ENCODE peak calls at places on chromosomes 2 and 18, in six cellular contexts. One of them, this sample, is unnamed.

GRCh38 chr2:119788751-119789150 is 29.0 kb downstream of the PTPN4 start:
- DNase-seq in SK-N-SH: no peak
- DNase-seq in mammary epithelial cell: no peak
- DNase-seq in HepG2: no peak
- DNase-seq in GM23248: no peak
- DNase-seq in astrocyte: no peak
- DNase-seq in this sample: no peak

GRCh38 chr2:231717281-231718180 is 9.2 kb downstream of the PTMA start:
- DNase-seq in mammary epithelial cell: peak; percentile 47
- DNase-seq in GM23248: peak; percentile 73
- DNase-seq in SK-N-SH: peak; percentile 58
- DNase-seq in HepG2: peak; percentile 67
- DNase-seq in astrocyte: peak; percentile 67
- DNase-seq in this sample: no peak

GRCh38 chr18:67359868-67360838 is 156.4 kb downstream of the DSEL start:
- DNase-seq in HepG2: peak; percentile 29
- DNase-seq in GM23248: peak; percentile 97
- DNase-seq in astrocyte: peak; percentile 93
- DNase-seq in SK-N-SH: peak; percentile 20
- DNase-seq in mammary epithelial cell: peak; percentile 92
- DNase-seq in this sample: peak; percentile 98

GRCh38 chr2:205709319-205709718 is 27.0 kb downstream of the NRP2 start:
- DNase-seq in HepG2: no peak
- DNase-seq in SK-N-SH: no peak
- DNase-seq in astrocyte: no peak
- DNase-seq in mammary epithelial cell: peak; percentile 38
- DNase-seq in GM23248: no peak
- DNase-seq in this sample: no peak

GRCh38 chr2:28004086-28004485 is 113.6 kb downstream of the BABAM2 start:
- DNase-seq in GM23248: peak; percentile 89
- DNase-seq in astrocyte: peak; percentile 97
- DNase-seq in SK-N-SH: no peak
- DNase-seq in mammary epithelial cell: peak; percentile 76
- DNase-seq in HepG2: no peak
- DNase-seq in this sample: peak; percentile 67

GRCh38 chr2:62200291-62200841 is 4.5 kb downstream of the B3GNT2 start:
- DNase-seq in SK-N-SH: no peak
- DNase-seq in GM23248: no peak
- DNase-seq in HepG2: no peak
- DNase-seq in mammary epithelial cell: no peak
- DNase-seq in astrocyte: no peak
- DNase-seq in this sample: no peak

GRCh38 chr2:223148516-223148915 is 96.5 kb downstream of the KCNE4 start:
- DNase-seq in HepG2: no peak
- DNase-seq in GM23248: no peak
- DNase-seq in mammary epithelial cell: no peak
- DNase-seq in SK-N-SH: no peak
- DNase-seq in astrocyte: no peak
- DNase-seq in this sample: no peak

GRCh38 chr2:26801342-26801741 is 15.5 kb downstream of the CENPA start:
- DNase-seq in GM23248: no peak
- DNase-seq in HepG2: no peak
- DNase-seq in SK-N-SH: no peak
- DNase-seq in astrocyte: no peak
- DNase-seq in mammary epithelial cell: no peak
- DNase-seq in this sample: no peak

GRCh38 chr2:46493241-46493970 is 14.0 kb downstream of the TMEM247 start:
- DNase-seq in HepG2: no peak
- DNase-seq in GM23248: peak; percentile 80
- DNase-seq in astrocyte: peak; percentile 70
- DNase-seq in SK-N-SH: no peak
- DNase-seq in mammary epithelial cell: peak; percentile 37
- DNase-seq in this sample: peak; percentile 72

GRCh38 chr2:177984739-177985138 is 87.8 kb downstream of the PDE11A start:
- DNase-seq in HepG2: no peak
- DNase-seq in SK-N-SH: peak; percentile 20
- DNase-seq in GM23248: peak; percentile 50
- DNase-seq in mammary epithelial cell: no peak
- DNase-seq in astrocyte: peak; percentile 43
- DNase-seq in this sample: peak; percentile 45

GRCh38 chr2:20633001-20633400 is 17.9 kb downstream of the HS1BP3 start:
- DNase-seq in mammary epithelial cell: no peak
- DNase-seq in HepG2: no peak
- DNase-seq in GM23248: no peak
- DNase-seq in SK-N-SH: no peak
- DNase-seq in astrocyte: no peak
- DNase-seq in this sample: no peak

GRCh38 chr2:212032032-212032431 is 506.6 kb downstream of the ERBB4 start:
- DNase-seq in HepG2: no peak
- DNase-seq in astrocyte: peak; percentile 89
- DNase-seq in SK-N-SH: peak; percentile 3
- DNase-seq in mammary epithelial cell: peak; percentile 60
- DNase-seq in GM23248: peak; percentile 53
- DNase-seq in this sample: peak; percentile 92

GRCh38 chr2:152611458-152612231 is 105.6 kb downstream of the PRPF40A start:
- DNase-seq in HepG2: no peak
- DNase-seq in SK-N-SH: no peak
- DNase-seq in astrocyte: peak; percentile 69
- DNase-seq in GM23248: peak; percentile 79
- DNase-seq in mammary epithelial cell: peak; percentile 28
- DNase-seq in this sample: peak; percentile 87

GRCh38 chr18:23779696-23780303 is 90.5 kb downstream of the LAMA3 start:
- DNase-seq in GM23248: peak; percentile 29
- DNase-seq in astrocyte: peak; percentile 44
- DNase-seq in mammary epithelial cell: no peak
- DNase-seq in HepG2: peak; percentile 54
- DNase-seq in SK-N-SH: no peak
- DNase-seq in this sample: no peak

GRCh38 chr18:45686892-45687611 is 36.9 kb upstream of the SLC14A1 start:
- DNase-seq in mammary epithelial cell: no peak
- DNase-seq in GM23248: no peak
- DNase-seq in astrocyte: no peak
- DNase-seq in HepG2: no peak
- DNase-seq in SK-N-SH: no peak
- DNase-seq in this sample: no peak

GRCh38 chr2:3755277-3755676 is 51.9 kb downstream of the DCDC2C start:
- DNase-seq in SK-N-SH: no peak
- DNase-seq in HepG2: no peak
- DNase-seq in GM23248: no peak
- DNase-seq in mammary epithelial cell: no peak
- DNase-seq in astrocyte: no peak
- DNase-seq in this sample: no peak

GRCh38 chr2:236360486-236360885 is 96.3 kb upstream of the ASB18 start:
- DNase-seq in astrocyte: peak; percentile 29
- DNase-seq in mammary epithelial cell: no peak
- DNase-seq in HepG2: no peak
- DNase-seq in SK-N-SH: no peak
- DNase-seq in GM23248: no peak
- DNase-seq in this sample: peak; percentile 8

GRCh38 chr2:207082619-207083018 is 83.1 kb downstream of the KLF7 start:
- DNase-seq in astrocyte: no peak
- DNase-seq in SK-N-SH: no peak
- DNase-seq in HepG2: peak; percentile 42
- DNase-seq in GM23248: no peak
- DNase-seq in mammary epithelial cell: no peak
- DNase-seq in this sample: no peak

GRCh38 chr2:207086136-207086535 is 79.6 kb downstream of the KLF7 start:
- DNase-seq in astrocyte: no peak
- DNase-seq in GM23248: no peak
- DNase-seq in HepG2: no peak
- DNase-seq in mammary epithelial cell: no peak
- DNase-seq in SK-N-SH: no peak
- DNase-seq in this sample: no peak

GRCh38 chr2:207085110-207085509 is 80.6 kb downstream of the KLF7 start:
- DNase-seq in GM23248: no peak
- DNase-seq in SK-N-SH: no peak
- DNase-seq in HepG2: no peak
- DNase-seq in astrocyte: no peak
- DNase-seq in mammary epithelial cell: no peak
- DNase-seq in this sample: no peak

GRCh38 chr2:207087046-207087902 is 78.5 kb downstream of the KLF7 start:
- DNase-seq in astrocyte: no peak
- DNase-seq in mammary epithelial cell: no peak
- DNase-seq in HepG2: no peak
- DNase-seq in GM23248: no peak
- DNase-seq in SK-N-SH: peak; percentile 73
- DNase-seq in this sample: no peak

DNA sequence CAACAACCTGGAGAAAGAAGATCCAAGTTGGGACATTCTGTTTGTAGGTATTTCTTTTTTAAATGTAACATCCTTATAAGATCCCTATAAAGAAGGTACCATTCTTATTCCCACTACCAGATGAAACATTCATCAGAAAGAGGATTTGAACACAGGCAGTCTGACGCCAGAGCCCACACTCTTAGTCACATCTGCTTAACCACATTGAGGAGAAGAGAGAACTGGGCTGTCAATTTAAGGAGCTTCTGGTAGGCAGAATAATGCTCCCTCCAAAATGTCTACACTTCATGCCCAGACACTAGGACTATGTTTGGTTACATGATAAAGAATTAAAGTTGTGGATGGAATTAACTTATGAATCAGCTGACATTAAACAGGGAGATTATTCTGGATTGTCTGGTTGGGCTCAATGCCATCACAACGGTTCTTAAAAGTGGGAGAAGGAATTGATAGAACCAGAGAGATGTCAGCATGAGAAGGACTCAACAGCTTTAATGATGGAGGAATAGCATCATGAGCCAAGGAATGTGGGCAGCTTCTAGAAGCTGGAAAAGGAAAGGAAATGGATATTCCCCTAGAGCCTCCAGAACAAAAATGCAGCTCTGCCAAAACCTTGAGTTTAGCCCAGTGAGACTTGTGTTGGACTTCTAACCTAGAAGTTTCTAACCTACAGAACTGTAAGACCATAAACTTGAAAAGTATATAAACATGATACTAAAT is 82.2 kb downstream of the KLF7 start:
- DNase-seq in SK-N-SH: no peak
- DNase-seq in mammary epithelial cell: no peak
- DNase-seq in astrocyte: peak; percentile 33
- DNase-seq in GM23248: peak; percentile 46
- DNase-seq in HepG2: no peak
- DNase-seq in this sample: no peak
- H3K9ac ChIP-seq in SK-N-SH: no peak overlapping the region
- H3K9ac ChIP-seq in mammary epithelial cell: no peak overlapping the region
- H3K9ac ChIP-seq in astrocyte: no peak overlapping the region
- H3K9ac ChIP-seq in GM23248: no peak overlapping the region
- H3K9ac ChIP-seq in HepG2: no peak overlapping the region
- H3K9ac ChIP-seq in this sample: no peak overlapping the region

GRCh38 chr2:48328972-48329723 is 200.8 kb upstream of the STON1 start:
- DNase-seq in GM23248: no peak
- DNase-seq in HepG2: peak; percentile 45
- DNase-seq in astrocyte: no peak
- DNase-seq in SK-N-SH: peak; percentile 29
- DNase-seq in mammary epithelial cell: no peak
- DNase-seq in this sample: no peak

GRCh38 chr2:48337871-48338270 is 192.1 kb upstream of the STON1 start:
- DNase-seq in astrocyte: no peak
- DNase-seq in HepG2: no peak
- DNase-seq in GM23248: no peak
- DNase-seq in SK-N-SH: no peak
- DNase-seq in mammary epithelial cell: no peak
- DNase-seq in this sample: no peak

GRCh38 chr2:48334180-48334579 is 195.8 kb upstream of the STON1 start:
- DNase-seq in GM23248: no peak
- DNase-seq in mammary epithelial cell: no peak
- DNase-seq in astrocyte: no peak
- DNase-seq in SK-N-SH: no peak
- DNase-seq in HepG2: no peak
- DNase-seq in this sample: no peak

GRCh38 chr2:48328159-48328816 is 201.7 kb upstream of the STON1 start:
- DNase-seq in GM23248: no peak
- DNase-seq in mammary epithelial cell: no peak
- DNase-seq in HepG2: no peak
- DNase-seq in SK-N-SH: no peak
- DNase-seq in astrocyte: no peak
- DNase-seq in this sample: no peak

DNA sequence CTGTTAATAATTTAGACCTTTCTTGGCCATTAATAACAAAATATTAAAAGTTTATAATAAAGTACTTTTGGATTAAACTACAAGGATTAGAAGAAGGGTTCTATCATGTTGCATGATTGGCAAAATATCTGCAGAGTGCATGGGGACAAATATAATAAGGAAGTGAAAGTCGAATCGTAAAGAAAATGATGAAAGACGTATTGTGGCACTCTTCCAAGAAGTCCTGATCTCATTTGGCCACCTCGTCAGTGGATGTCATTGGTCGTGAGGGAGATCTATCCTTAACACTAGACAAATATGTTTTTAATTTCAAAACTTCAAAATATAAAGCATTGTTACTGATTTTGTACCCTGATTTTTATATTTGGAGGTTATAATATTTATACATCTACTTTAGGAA is 197.7 kb upstream of the STON1 start:
- DNase-seq in SK-N-SH: no peak
- DNase-seq in GM23248: peak; percentile 53
- DNase-seq in HepG2: no peak
- DNase-seq in astrocyte: no peak
- DNase-seq in mammary epithelial cell: peak; percentile 15
- DNase-seq in this sample: no peak
- H3K4me3 ChIP-seq in SK-N-SH: no peak overlapping the region
- H3K4me3 ChIP-seq in GM23248: peak overlapping the region; percentile 27
- H3K4me3 ChIP-seq in HepG2: no peak overlapping the region
- H3K4me3 ChIP-seq in astrocyte: no peak overlapping the region
- H3K4me3 ChIP-seq in mammary epithelial cell: no peak overlapping the region
- H3K4me3 ChIP-seq in this sample: peak overlapping the region; percentile 75

DNA sequence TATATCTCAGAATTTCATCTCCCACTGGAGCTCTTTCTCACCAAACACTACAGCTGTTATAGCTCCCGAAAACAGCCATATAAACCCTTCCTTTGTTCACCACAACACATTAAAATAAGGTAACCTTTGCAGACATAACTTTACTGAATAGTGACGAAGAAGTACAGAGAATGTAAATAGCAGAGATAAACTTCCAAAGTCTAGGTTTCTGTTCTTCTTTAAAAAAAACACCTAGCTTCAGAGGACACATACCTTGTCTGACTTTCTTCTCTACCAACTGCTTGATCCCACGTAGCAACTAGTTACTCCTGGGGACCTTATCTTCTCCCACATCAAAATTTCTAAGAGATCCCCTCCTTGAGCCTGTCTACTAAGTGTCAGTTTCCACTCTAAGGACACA is 32.3 kb downstream of the ATL2 start:
- DNase-seq in HepG2: no peak
- DNase-seq in GM23248: no peak
- DNase-seq in SK-N-SH: no peak
- DNase-seq in mammary epithelial cell: no peak
- DNase-seq in astrocyte: no peak
- DNase-seq in this sample: no peak
- H3K36me3 ChIP-seq in HepG2: peaks cover 7% of the 10 kb centered on the region
- H3K36me3 ChIP-seq in GM23248: no peaks in the 10 kb centered on the region
- H3K36me3 ChIP-seq in SK-N-SH: peaks cover 29% of the 10 kb centered on the region
- H3K36me3 ChIP-seq in mammary epithelial cell: peaks cover 9% of the 10 kb centered on the region
- H3K36me3 ChIP-seq in astrocyte: peaks cover 5% of the 10 kb centered on the region
- H3K36me3 ChIP-seq in this sample: peaks cover 27% of the 10 kb centered on the region

GRCh38 chr2:1731512-1731962 is 12.8 kb downstream of the PXDN start:
- DNase-seq in astrocyte: peak; percentile 97
- DNase-seq in mammary epithelial cell: no peak
- DNase-seq in HepG2: no peak
- DNase-seq in GM23248: peak; percentile 88
- DNase-seq in SK-N-SH: peak; percentile 44
- DNase-seq in this sample: no peak
- H3K9ac ChIP-seq in astrocyte: peak overlapping the region; percentile 95
- H3K9ac ChIP-seq in mammary epithelial cell: no peak overlapping the region
- H3K9ac ChIP-seq in HepG2: no peak overlapping the region
- H3K9ac ChIP-seq in GM23248: peak overlapping the region; percentile 72
- H3K9ac ChIP-seq in SK-N-SH: peak overlapping the region; percentile 80
- H3K9ac ChIP-seq in this sample: peak overlapping the region; percentile 83